ENCODE peak calls at places on chromosomes 2 and 18, in eight cellular contexts. Q is Peyer's patch, B is adrenal gland, U is trophoblast cell, N is astrocyte, M is PC-9, E is Karpas-422, I is cardiac muscle cell. T is an unnamed sample.

GRCh38 chr18:46097378-46097852 is 681 bp downstream of the ATP5F1A start:
- DNase-seq in I (no peak), Q (no peak), E (no peak), B (no peak), M (no peak), N (no peak), U (peak), T (no peak)

GRCh38 chr18:48455555-48456478 is 46.6 kb upstream of the ZBTB7C start:
- DNase-seq in I (peak), M (peak), E (no peak), U (no peak), B (no peak), N (peak), Q (no peak), T (no peak)

GRCh38 chr2:43802135-43802534 is 28.3 kb downstream of the DYNC2LI1 start:
- DNase-seq in E (no peak), U (no peak), B (no peak), N (no peak), Q (no peak), I (no peak), M (no peak), T (no peak)

GRCh38 chr2:109474319-109474825 is 139.4 kb downstream of the SEPTIN10 start:
- DNase-seq in M (no peak), B (no peak), Q (no peak), E (no peak), I (no peak), U (no peak), N (no peak), T (no peak)

GRCh38 chr2:114661926-114662670 is 219.7 kb downstream of the DPP10 start:
- DNase-seq in I (peak), U (no peak), M (no peak), N (no peak), E (no peak), B (peak), Q (no peak), T (peak)

GRCh38 chr2:207422307-207422960 is 107.3 kb upstream of the CREB1 start:
- DNase-seq in U (no peak), E (no peak), M (no peak), B (no peak), N (no peak), I (no peak), Q (no peak), T (no peak)

GRCh38 chr2:197278804-197279763 is 31.5 kb downstream of the ANKRD44 start:
- DNase-seq in E (no peak), U (no peak), I (no peak), N (peak), Q (no peak), B (no peak), M (no peak), T (no peak)

GRCh38 chr2:8602809-8603208 is 79.0 kb upstream of the ID2 start:
- DNase-seq in I (no peak), U (peak), B (no peak), N (no peak), Q (no peak), E (no peak), M (no peak), T (no peak)

GRCh38 chr2:46535360-46535759 is 56.0 kb downstream of the TMEM247 start:
- DNase-seq in I (no peak), Q (peak), M (no peak), E (no peak), U (peak), B (no peak), N (no peak), T (no peak)

GRCh38 chr2:142038826-142039225 is 92.0 kb downstream of the LRP1B start:
- DNase-seq in B (no peak), I (no peak), M (no peak), U (no peak), Q (no peak), E (no peak), N (peak), T (no peak)

GRCh38 chr18:59657012-59657411 is 40.2 kb downstream of the CCBE1 start:
- DNase-seq in M (no peak), U (no peak), N (no peak), B (no peak), Q (no peak), E (no peak), I (no peak), T (no peak)

GRCh38 chr2:100819365-100820345 is at the start of gene NPAS2:
- DNase-seq in N (peak), E (no peak), B (peak), I (peak), M (no peak), Q (no peak), U (peak), T (no peak)

GRCh38 chr18:68796936-68797690 is 767 bp upstream of the CCDC102B start:
- DNase-seq in N (peak), I (peak), E (no peak), M (no peak), U (no peak), B (no peak), Q (no peak), T (no peak)

GRCh38 chr2:212540356-212540755 is 1.8 kb upstream of the ERBB4 start:
- DNase-seq in N (no peak), U (peak), Q (no peak), B (no peak), M (no peak), I (no peak), E (no peak), T (no peak)

GRCh38 chr2:129623783-129624182 is 355.7 kb upstream of the RAB6C start:
- DNase-seq in N (no peak), M (no peak), B (no peak), I (no peak), E (no peak), U (peak), Q (no peak), T (no peak)

GRCh38 chr2:164810843-164811242 is 30.8 kb downstream of the COBLL1 start:
- DNase-seq in U (peak), N (no peak), M (no peak), B (no peak), I (peak), E (no peak), Q (no peak), T (no peak)

GRCh38 chr2:227942021-227942420 is 70.6 kb downstream of the DAW1 start:
- DNase-seq in B (peak), Q (no peak), M (no peak), E (no peak), U (no peak), I (no peak), N (no peak), T (no peak)

GRCh38 chr2:43086451-43087221 is 139.8 kb downstream of the ZFP36L2 start:
- DNase-seq in Q (no peak), E (no peak), M (peak), B (peak), U (peak), I (peak), N (peak), T (no peak)

GRCh38 chr18:44862112-44862511 is 181.4 kb downstream of the SETBP1 start:
- DNase-seq in I (no peak), E (no peak), B (no peak), Q (no peak), M (no peak), N (no peak), U (no peak), T (no peak)

GRCh38 chr2:56589820-56590219 is 406.0 kb downstream of the CCDC85A start:
- DNase-seq in N (no peak), B (no peak), E (no peak), Q (no peak), U (no peak), I (no peak), M (no peak), T (no peak)

GRCh38 chr18:55577812-55578539 is 10.0 kb downstream of the TCF4 start:
- DNase-seq in I (no peak), Q (no peak), M (no peak), U (peak), B (no peak), E (no peak), N (no peak), T (no peak)

GRCh38 chr2:74668087-74668486 is 14.0 kb downstream of the SEMA4F start:
- DNase-seq in U (no peak), B (no peak), Q (no peak), I (no peak), M (no peak), N (no peak), E (no peak), T (no peak)

GRCh38 chr2:150997066-150997465 is 264.6 kb downstream of the RBM43 start:
- DNase-seq in N (no peak), E (no peak), U (no peak), Q (no peak), M (no peak), B (no peak), I (no peak), T (no peak)

GRCh38 chr2:201322772-201323171 is 34.4 kb downstream of the FLACC1 start:
- DNase-seq in M (no peak), I (no peak), B (no peak), Q (no peak), E (no peak), U (no peak), N (no peak), T (no peak)

GRCh38 chr2:188600536-188601210 is 309.0 kb downstream of the GULP1 start:
- DNase-seq in E (no peak), I (no peak), B (no peak), U (no peak), M (no peak), Q (no peak), N (peak), T (no peak)

GRCh38 chr2:29611850-29612249 is 309.5 kb downstream of the ALK start:
- DNase-seq in N (no peak), E (no peak), I (no peak), M (no peak), Q (no peak), B (no peak), U (no peak), T (no peak)

GRCh38 chr2:180385601-180386201 is 378.6 kb upstream of the CWC22 start:
- DNase-seq in U (no peak), Q (no peak), E (no peak), N (peak), B (no peak), I (peak), M (no peak), T (no peak)

GRCh38 chr2:128522829-128523228 is 204.2 kb upstream of the HS6ST1 start:
- DNase-seq in I (no peak), Q (no peak), M (peak), B (no peak), E (no peak), U (no peak), N (no peak), T (no peak)

GRCh38 chr2:105521176-105521575 is 122.3 kb upstream of the FHL2 start:
- DNase-seq in B (no peak), I (peak), N (no peak), U (peak), Q (no peak), M (no peak), E (peak), T (no peak)

GRCh38 chr2:89781962-89782361 is 1090.5 kb downstream of the RPIA start:
- DNase-seq in I (no peak), E (no peak), U (no peak), Q (no peak), B (no peak), M (no peak), N (no peak), T (no peak)

GRCh38 chr18:48833701-48834394 is 116.9 kb downstream of the SMAD7 start:
- DNase-seq in Q (peak), E (peak), B (no peak), N (peak), U (no peak), I (peak), M (peak), T (no peak)

GRCh38 chr2:226660524-226660923 is 139.1 kb downstream of the IRS1 start:
- DNase-seq in Q (no peak), I (peak), N (peak), M (peak), E (no peak), U (no peak), B (peak), T (no peak)

GRCh38 chr2:150567771-150568278 is 80.4 kb upstream of the RND3 start:
- DNase-seq in B (no peak), E (no peak), Q (no peak), I (peak), U (peak), M (no peak), N (peak), T (no peak)

GRCh38 chr2:171347591-171348032 is 86.2 kb downstream of the METTL8 start:
- DNase-seq in M (peak), I (peak), U (peak), E (no peak), N (peak), B (peak), Q (no peak), T (no peak)

GRCh38 chr2:234947556-234947955 is 4.3 kb upstream of the SH3BP4 start:
- DNase-seq in B (no peak), U (peak), E (no peak), N (no peak), M (no peak), Q (no peak), I (no peak), T (no peak)

GRCh38 chr2:234950435-234950729 is 1.4 kb upstream of the SH3BP4 start:
- DNase-seq in E (no peak), I (no peak), Q (no peak), B (no peak), M (no peak), N (no peak), U (no peak), T (no peak)

GRCh38 chr2:234950730-234951385 is 959 bp upstream of the SH3BP4 start:
- DNase-seq in I (peak), E (no peak), Q (no peak), U (peak), M (no peak), B (no peak), N (peak), T (no peak)

GRCh38 chr2:234951386-234952269 is at the start of gene SH3BP4:
- DNase-seq in U (peak), E (no peak), I (peak), B (peak), N (peak), Q (peak), M (peak), T (peak)

GRCh38 chr2:234949762-234950434 is 1.9 kb upstream of the SH3BP4 start:
- DNase-seq in E (no peak), M (peak), U (peak), B (no peak), N (peak), I (peak), Q (no peak), T (no peak)
- H3K27ac ChIP-seq in E (no peak), M (no peak), U (peak), B (no peak), N (peak), I (no peak), Q (no peak), T (no peak)

GRCh38 chr18:58229162-58229561 is 185.1 kb downstream of the NEDD4L start:
- DNase-seq in M (no peak), I (no peak), U (no peak), Q (no peak), B (no peak), N (no peak), E (no peak), T (no peak)
- H3K27ac ChIP-seq in M (no peak), I (no peak), U (no peak), Q (no peak), B (no peak), N (no peak), E (no peak), T (no peak)

DNA sequence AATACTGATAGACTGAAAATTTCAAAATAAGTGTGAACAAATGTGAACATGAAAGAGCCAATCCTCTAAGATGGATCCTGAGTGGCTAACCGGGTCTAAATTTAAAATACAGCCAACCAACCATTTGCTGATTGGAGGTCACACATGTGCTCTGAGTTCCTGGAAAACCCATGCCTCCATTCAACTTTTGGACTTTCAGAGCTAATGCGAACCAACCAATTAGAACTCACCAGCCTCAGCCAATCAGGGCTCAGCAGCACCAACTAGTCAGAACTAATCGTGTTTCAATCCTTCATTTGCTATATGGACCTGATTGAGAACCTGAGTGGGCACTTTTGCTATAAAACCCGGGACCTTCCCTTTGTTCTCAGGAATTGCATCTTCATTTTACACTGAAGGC is 111.5 kb downstream of the MEP1B start:
- DNase-seq in I (no peak), B (no peak), Q (no peak), M (no peak), E (no peak), N (no peak), U (no peak), T (no peak)
- H3K27ac ChIP-seq in I (no peak), B (peak), Q (no peak), M (peak), E (no peak), N (peak), U (no peak), T (no peak)

GRCh38 chr2:72982219-72982618 is 64.9 kb downstream of the EMX1 start:
- DNase-seq in B (no peak), Q (no peak), E (no peak), N (no peak), M (no peak), U (no peak), I (no peak), T (no peak)
- H3K27ac ChIP-seq in B (no peak), Q (no peak), E (no peak), N (no peak), M (no peak), U (no peak), I (no peak), T (no peak)

DNA sequence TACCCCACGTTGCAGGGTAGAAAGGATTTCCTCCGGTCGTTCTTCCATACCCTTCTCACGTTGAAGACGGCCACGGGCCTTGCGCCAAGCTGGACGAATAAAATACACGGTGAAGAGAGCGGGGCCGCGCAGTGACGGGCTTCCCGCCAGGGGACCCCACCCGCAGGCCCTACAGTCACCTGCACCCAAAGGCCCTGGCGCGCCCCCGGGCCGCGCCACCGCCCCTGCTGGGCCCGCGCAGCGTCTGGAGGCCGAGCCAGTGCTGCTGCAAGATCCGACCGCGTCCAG is 199 bp downstream of the FBXO15 start:
- DNase-seq in B (no peak), U (no peak), I (no peak), N (no peak), Q (no peak), M (no peak), E (no peak), T (no peak)
- H3K27ac ChIP-seq in B (no peak), U (no peak), I (no peak), N (no peak), Q (peak), M (no peak), E (no peak), T (peak)

GRCh38 chr2:237254369-237254861 is 159.5 kb downstream of the COL6A3 start:
- DNase-seq in M (no peak), I (peak), U (no peak), N (peak), Q (no peak), B (no peak), E (no peak), T (no peak)
- H3K27ac ChIP-seq in M (no peak), I (no peak), U (no peak), N (peak), Q (no peak), B (no peak), E (no peak), T (no peak)

GRCh38 chr2:28604284-28604843 is 108.5 kb downstream of the PLB1 start:
- DNase-seq in E (no peak), Q (no peak), U (peak), B (no peak), M (peak), I (no peak), N (no peak), T (no peak)

GRCh38 chr2:28601612-28602011 is 105.8 kb downstream of the PLB1 start:
- DNase-seq in Q (no peak), E (no peak), U (no peak), M (no peak), N (no peak), I (no peak), B (no peak), T (no peak)

GRCh38 chr2:28602751-28603639 is 107.1 kb downstream of the PLB1 start:
- DNase-seq in I (peak), E (no peak), U (no peak), N (no peak), B (no peak), Q (no peak), M (peak), T (no peak)

GRCh38 chr2:28602136-28602660 is 106.3 kb downstream of the PLB1 start:
- DNase-seq in I (no peak), B (no peak), U (no peak), E (no peak), M (no peak), N (no peak), Q (no peak), T (no peak)

GRCh38 chr2:28603821-28604220 is 108.0 kb downstream of the PLB1 start:
- DNase-seq in I (no peak), N (no peak), U (no peak), Q (no peak), M (no peak), B (no peak), E (no peak), T (no peak)
- H3K27ac ChIP-seq in I (no peak), N (no peak), U (no peak), Q (no peak), M (peak), B (peak), E (no peak), T (no peak)

DNA sequence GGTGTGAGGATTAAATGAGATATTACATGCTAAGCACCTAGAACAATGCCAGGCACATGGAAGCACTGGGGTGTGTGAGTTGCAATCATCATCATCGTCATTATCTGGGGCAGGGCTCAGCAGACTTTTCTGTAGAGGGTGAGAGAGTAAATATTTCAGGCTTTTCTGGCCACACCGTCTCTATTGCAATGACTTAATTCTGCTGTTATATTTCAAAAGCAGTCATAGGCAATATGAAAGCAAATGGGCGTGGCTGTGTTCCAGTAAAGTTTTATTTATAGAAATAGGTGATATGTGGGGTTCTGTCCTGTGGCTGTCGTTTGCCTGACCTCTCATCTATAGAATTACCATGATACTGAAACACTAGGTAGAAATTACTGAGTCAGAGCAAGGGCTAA is 60.6 kb downstream of the IL1R2 start:
- DNase-seq in N (no peak), M (no peak), E (no peak), B (no peak), I (peak), U (no peak), Q (no peak), T (no peak)
- H3K27ac ChIP-seq in N (no peak), M (no peak), E (no peak), B (peak), I (no peak), U (no peak), Q (no peak), T (no peak)

GRCh38 chr18:78803104-78803503 is 176.5 kb upstream of the SALL3 start:
- DNase-seq in E (no peak), U (no peak), B (no peak), I (no peak), M (no peak), N (no peak), Q (no peak), T (no peak)

GRCh38 chr18:78809845-78810244 is 169.8 kb upstream of the SALL3 start:
- DNase-seq in Q (no peak), I (no peak), B (no peak), U (no peak), E (no peak), M (no peak), N (no peak), T (no peak)

GRCh38 chr18:78804206-78805030 is 175.2 kb upstream of the SALL3 start:
- DNase-seq in N (no peak), M (no peak), I (no peak), Q (no peak), B (no peak), U (no peak), E (no peak), T (no peak)

GRCh38 chr18:78801011-78801410 is 178.6 kb upstream of the SALL3 start:
- DNase-seq in B (no peak), E (no peak), Q (no peak), N (no peak), I (no peak), M (no peak), U (no peak), T (no peak)

GRCh38 chr18:78805840-78806239 is 173.8 kb upstream of the SALL3 start:
- DNase-seq in I (no peak), N (no peak), U (no peak), Q (no peak), B (no peak), E (peak), M (no peak), T (no peak)
- H3K27ac ChIP-seq in I (no peak), N (no peak), U (no peak), Q (no peak), B (no peak), E (no peak), M (no peak), T (no peak)

T was measured in caudate nucleus.